ENCODE peak calls at places on chromosomes 1 and 21, in four cellular contexts. H is HepG2, K is K562, W is HCT116. G is an unnamed sample.

GRCh38 chr1:220921991-220922390 is 42.7 kb downstream of the HLX start:
- DNase-seq in H (no peak), K (no peak), W (no peak), G (no peak)

GRCh38 chr21:34994646-34995631 is 54.2 kb downstream of the RUNX1 start:
- DNase-seq in H (no peak), K (peak; percentile 43), W (no peak), G (no peak)

GRCh38 chr1:200369131-200369530 is 40.7 kb downstream of the ZNF281 start:
- DNase-seq in H (no peak), K (no peak), W (no peak), G (no peak)

GRCh38 chr1:52520149-52520548 is 32.7 kb downstream of the TUT4 start:
- DNase-seq in H (no peak), K (no peak), W (no peak), G (peak; percentile 12)

GRCh38 chr21:30444204-30444603 is 4.1 kb downstream of the KRTAP15-1 start:
- DNase-seq in H (no peak), K (no peak), W (no peak), G (no peak)

GRCh38 chr1:157040802-157041201 is 4.7 kb downstream of the ARHGEF11 start:
- DNase-seq in H (no peak), K (no peak), W (no peak), G (no peak)

GRCh38 chr1:89723144-89723543 is 90.2 kb downstream of the LRRC8C start:
- DNase-seq in H (no peak), K (no peak), W (no peak), G (no peak)

GRCh38 chr1:43367026-43367903 is 546 bp downstream of the ELOVL1 start:
- DNase-seq in H (no peak), K (peak; percentile 87), W (peak; percentile 46), G (no peak)

GRCh38 chr1:11412166-11412565 is 66.8 kb upstream of the DISP3 start:
- DNase-seq in H (no peak), K (no peak), W (no peak), G (no peak)
- TF ChIP-seq TCF7L2 in H (no peak), K (no peak), W (no peak), G (no peak)

DNA sequence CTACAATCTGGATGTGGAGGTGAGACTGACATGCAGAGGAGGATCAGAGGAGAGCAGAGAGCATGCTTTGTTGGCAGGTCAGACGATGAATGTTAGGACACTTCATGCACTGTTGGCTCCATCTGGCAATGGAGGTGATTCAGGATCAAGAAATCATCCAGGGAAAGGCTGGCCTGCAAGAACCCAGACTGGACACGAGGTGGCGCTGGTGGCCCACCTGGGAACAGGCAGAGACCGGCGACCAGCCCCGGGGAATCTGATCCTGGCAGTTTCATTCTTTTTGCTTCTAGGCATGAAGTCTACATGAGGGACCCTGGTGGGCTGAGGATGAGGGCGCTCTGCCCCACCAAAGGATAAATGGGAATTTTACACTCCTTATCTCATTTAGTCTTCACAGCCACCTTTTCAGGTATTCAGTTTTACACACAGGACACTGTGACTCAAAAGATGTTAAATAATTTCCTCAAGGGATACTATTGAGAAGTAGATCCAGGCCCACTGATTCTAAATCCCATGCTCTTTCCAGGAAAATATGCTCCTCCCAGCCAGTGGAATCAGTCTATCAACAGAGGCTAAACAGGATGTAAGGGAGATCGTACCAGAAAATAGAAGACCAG is 26.2 kb upstream of the SCMH1 start:
- DNase-seq in H (peak; percentile 35), K (peak; percentile 90), W (peak; percentile 50), G (peak; percentile 63)
- TF ChIP-seq TCF7L2 in H (no peak), K (no peak), W (no peak), G (no peak)

DNA sequence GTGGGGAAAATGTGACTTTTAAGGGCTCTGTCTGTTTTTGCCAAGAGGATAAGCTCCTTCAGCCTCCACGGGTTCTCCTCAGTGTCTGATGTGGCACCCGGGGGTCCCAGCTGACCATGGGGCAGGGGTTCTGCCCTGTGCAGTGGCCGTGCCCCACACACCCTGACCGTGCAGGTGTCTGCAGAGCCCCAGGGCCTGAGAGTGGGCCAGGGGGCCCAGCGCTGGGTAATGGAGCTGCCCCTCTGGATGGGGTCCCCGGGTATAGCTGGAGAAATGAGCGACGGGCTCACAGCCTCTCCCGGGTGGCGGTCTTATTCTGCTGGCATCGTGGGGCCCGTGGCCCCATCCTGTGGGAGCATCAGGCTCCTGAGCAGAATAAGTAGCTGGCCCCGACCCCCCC is 2.9 kb upstream of the PFKL start:
- DNase-seq in H (no peak), K (no peak), W (no peak), G (no peak)
- TF ChIP-seq TCF7L2 in H (no peak), K (no peak), W (no peak), G (no peak)

DNA sequence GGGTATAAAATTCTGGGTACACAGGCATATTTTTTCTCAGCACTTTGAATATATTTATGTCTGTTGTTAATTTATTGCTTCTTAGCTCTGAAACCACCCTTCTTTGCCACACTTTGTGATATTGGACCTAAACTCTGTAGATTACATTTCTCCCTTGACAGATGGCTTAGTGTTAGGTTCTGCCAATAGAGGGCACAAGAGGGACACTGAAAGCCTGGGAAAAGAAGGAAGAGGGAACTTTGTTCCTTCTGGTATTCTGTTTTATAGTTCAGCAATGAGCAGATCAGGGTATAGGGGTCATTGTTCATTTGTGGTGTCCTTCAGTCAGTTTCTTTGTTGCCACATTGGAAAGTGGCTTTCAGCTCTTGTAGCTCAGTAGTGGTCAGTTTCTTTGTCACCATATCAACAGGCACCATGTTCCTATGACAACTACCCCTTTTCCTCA is 423.5 kb upstream of the PROX1 start:
- DNase-seq in H (peak; percentile 79), K (no peak), W (peak; percentile 12), G (no peak)
- TF ChIP-seq TCF7L2 in H (no peak), K (no peak), W (no peak), G (no peak)

DNA sequence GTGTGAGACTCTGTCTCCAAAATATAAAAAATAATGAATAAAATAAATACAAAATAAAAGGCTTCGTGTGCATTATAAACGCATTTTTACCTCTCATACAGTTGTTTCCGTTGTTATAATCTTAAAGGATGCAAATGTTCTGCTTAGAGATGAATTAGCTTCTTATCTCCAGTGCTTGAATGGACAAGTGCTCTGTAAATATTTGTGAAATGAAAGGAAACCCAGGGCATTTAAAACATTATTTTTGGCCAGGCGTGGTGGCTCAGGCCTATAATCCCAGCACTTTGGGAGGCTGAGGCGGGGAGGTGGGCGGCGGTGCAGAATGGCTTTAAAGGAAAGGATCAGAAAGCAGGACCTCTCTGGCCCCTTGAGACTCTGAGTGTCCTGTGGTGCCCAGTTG is 94.5 kb downstream of the HUNK start:
- DNase-seq in H (no peak), K (no peak), W (no peak), G (no peak)
- TF ChIP-seq TCF7L2 in H (no peak), K (no peak), W (no peak), G (no peak)

DNA sequence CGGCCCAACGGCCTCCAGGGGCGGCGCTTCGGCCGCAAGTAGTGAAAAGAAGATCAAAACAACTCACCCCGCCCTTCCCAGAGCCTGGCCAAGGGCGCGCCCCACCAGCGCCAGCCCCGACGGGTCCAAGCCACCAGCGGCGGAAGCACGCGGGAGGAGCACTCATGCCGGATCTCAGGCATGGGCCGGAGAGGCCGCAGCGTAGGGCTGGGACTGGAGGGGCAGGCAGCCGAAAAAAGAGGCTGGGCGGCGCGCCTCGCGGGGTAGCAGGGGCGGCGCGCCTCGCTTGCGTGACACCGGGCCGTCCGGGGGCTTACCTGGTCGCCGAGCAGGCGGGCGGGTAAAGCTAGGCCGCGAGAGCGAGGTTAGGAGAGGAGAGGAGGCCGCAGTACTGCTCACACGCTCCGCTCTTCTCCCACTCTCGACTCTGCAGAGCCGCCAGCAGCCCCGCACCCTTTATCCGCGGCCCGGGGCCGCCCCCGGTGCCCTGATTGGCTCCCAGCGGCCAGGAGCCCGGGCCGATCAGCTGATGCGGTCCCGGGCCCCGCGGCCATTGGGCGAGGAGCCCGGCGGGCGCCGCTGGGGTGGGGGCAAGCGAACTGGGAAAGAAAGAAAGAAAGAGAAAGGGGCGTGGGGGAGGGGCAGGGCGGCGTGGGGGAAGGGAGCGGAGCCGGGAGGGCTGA is at the start of gene GLUL:
- DNase-seq in H (peak; percentile 86), K (peak; percentile 98), W (peak; percentile 68), G (no peak)
- TF ChIP-seq TCF7L2 in H (no peak), K (no peak), W (peak; percentile 77), G (peak; percentile 76)

DNA sequence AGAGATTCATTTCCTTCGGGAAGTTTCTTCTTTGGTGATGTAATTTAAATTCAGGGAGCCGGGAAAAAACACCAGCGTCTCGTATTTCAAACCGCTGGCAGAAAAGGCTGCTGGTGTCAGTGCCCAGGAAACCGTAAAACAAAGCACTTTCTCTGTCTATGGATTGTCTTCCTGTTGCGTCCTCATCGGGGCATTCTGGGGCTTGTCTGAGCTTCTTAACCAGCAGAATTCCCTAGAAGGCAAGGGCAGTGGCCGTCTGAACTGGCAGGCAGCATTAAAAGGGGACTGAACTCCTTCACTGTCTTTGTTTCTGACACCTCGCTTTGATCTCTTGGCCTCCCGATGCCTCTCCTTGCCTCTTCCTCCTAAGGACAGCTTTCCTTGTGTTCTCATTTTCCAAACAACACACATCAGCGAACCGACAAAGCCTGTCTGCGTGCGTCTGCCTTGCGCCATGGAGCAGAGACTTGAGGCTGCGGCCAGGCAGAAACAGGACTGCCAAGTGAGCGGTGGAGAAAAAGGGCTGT is 391.6 kb upstream of the VAMP3 start:
- DNase-seq in H (no peak), K (no peak), W (no peak), G (no peak)
- TF ChIP-seq TCF7L2 in H (no peak), K (no peak), W (no peak), G (peak; percentile 38)

DNA sequence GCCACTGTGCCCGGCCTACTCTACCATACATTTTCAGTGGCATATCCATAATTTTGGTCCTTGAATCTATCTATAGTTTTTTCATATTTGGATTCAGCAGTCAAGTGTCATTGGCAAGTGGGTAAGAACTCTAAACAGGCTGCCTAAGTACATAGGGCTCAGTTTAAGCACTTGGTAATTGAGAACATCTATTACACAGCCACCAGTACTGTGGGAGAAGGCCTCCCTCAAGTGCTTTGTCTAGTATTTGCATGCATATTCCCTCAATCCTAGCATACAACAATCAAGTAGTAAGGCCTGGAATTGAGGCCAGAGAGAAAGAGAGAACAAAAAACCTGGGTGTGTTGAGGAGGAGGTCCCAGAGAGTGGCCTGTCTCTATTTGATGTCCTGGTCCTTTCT is 325.2 kb downstream of the USP25 start:
- DNase-seq in H (no peak), K (no peak), W (no peak), G (no peak)
- TF ChIP-seq TCF7L2 in H (no peak), K (no peak), W (no peak), G (no peak)

DNA sequence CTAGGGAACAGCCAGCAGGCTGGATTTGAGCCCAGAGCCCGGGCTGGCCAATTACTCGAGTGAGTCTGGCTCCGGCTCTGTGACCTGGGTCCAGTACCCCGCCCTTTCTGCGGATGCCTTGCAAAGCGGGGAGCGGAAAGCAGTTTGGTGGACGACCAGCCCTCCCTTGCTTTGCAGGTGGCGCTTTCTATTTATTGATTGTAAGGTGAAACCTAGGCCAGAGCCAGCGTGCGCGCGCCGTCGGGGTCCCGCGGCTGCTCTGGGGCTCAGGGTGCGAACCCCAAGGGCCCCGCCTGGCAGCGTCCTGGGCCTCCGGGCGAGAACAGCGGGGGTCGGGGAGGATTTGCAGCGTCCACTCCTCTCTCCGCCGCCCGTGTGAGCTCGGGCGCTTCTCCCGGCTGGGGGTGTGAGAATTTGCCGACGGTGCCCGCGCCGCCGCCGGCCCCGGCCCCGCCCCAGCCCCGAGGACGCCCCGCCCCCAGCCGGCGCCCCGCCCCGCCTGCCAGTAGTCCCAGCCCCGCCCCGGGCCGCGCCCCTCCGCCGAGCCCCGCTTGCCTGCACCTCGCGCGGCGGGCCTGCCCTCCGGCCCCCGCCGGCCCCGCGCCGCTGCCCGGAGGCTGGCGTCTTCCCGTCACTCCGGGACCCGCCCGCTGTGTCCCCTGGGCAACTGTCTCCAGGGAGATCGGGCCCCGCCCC is 37.6 kb downstream of the PIK3CD start:
- DNase-seq in H (peak; percentile 48), K (peak; percentile 98), W (peak; percentile 54), G (no peak)
- TF ChIP-seq TCF7L2 in H (no peak), K (no peak), W (no peak), G (no peak)

G was measured in Panc1.